ENCODE peak calls at places on chromosome 21, in nine cellular contexts. Q is body of pancreas, N is A549, L is tibial nerve, D is MCF 10A, Z is BJ, K is HFF-Myc, M is type B pancreatic cell, G is astrocyte. X is an unnamed sample.

GRCh38 chr21:38834725-38835124 is 29.0 kb downstream of the ETS2 start:
- DNase-seq in Q (no peak), N (no peak), L (no peak), D (no peak), Z (no peak), K (no peak), M (no peak), G (no peak), X (no peak)

GRCh38 chr21:27365394-27365793 is 398.5 kb upstream of the ADAMTS5 start:
- DNase-seq in Q (no peak), N (no peak), L (no peak), D (no peak), Z (no peak), K (no peak), M (no peak), G (peak), X (no peak)

GRCh38 chr21:29121759-29122158 is 8.7 kb upstream of the MAP3K7CL start:
- DNase-seq in Q (no peak), N (no peak), L (no peak), D (no peak), Z (no peak), K (no peak), M (no peak), G (no peak), X (peak)

GRCh38 chr21:27636671-27637070 is 669.8 kb upstream of the ADAMTS5 start:
- DNase-seq in Q (no peak), N (no peak), L (no peak), D (no peak), Z (no peak), K (no peak), M (no peak), G (no peak), X (no peak)

GRCh38 chr21:33025106-33025470 is 647 bp upstream of the OLIG2 start:
- DNase-seq in Q (no peak), N (no peak), L (no peak), D (no peak), Z (no peak), K (no peak), M (no peak), G (no peak), X (no peak)

GRCh38 chr21:17003221-17003620 is 509.6 kb upstream of the CXADR start:
- DNase-seq in Q (no peak), N (peak), L (no peak), D (no peak), Z (peak), K (no peak), M (no peak), G (peak), X (no peak)

GRCh38 chr21:27813750-27814149 is 846.9 kb upstream of the ADAMTS5 start:
- DNase-seq in Q (no peak), N (no peak), L (peak), D (no peak), Z (no peak), K (no peak), M (no peak), G (no peak), X (no peak)

GRCh38 chr21:38086580-38086979 is 170.2 kb upstream of the KCNJ15 start:
- DNase-seq in Q (no peak), N (no peak), L (no peak), D (no peak), Z (no peak), K (no peak), M (no peak), G (no peak), X (no peak)

GRCh38 chr21:26945916-26946315 is 21.0 kb downstream of the ADAMTS5 start:
- DNase-seq in Q (peak), N (no peak), L (no peak), D (no peak), Z (no peak), K (no peak), M (no peak), G (no peak), X (no peak)

GRCh38 chr21:33655591-33656221 is 13.4 kb downstream of the ITSN1 start:
- DNase-seq in Q (peak), N (peak), L (no peak), D (peak), Z (no peak), K (peak), M (no peak), G (peak), X (no peak)

GRCh38 chr21:38202811-38203210 is 54.0 kb upstream of the KCNJ15 start:
- DNase-seq in Q (no peak), N (no peak), L (no peak), D (no peak), Z (no peak), K (no peak), M (no peak), G (no peak), X (no peak)

GRCh38 chr21:39674794-39675193 is 62.1 kb downstream of the B3GALT5 start:
- DNase-seq in Q (no peak), N (no peak), L (no peak), D (no peak), Z (no peak), K (no peak), M (no peak), G (no peak), X (no peak)

GRCh38 chr21:15206514-15206913 is 141.7 kb upstream of the NRIP1 start:
- DNase-seq in Q (no peak), N (no peak), L (no peak), D (no peak), Z (no peak), K (no peak), M (no peak), G (no peak), X (peak)

GRCh38 chr21:45336535-45336810 is 48.8 kb upstream of the POFUT2 start:
- DNase-seq in Q (no peak), N (no peak), L (no peak), D (no peak), Z (no peak), K (no peak), M (no peak), G (no peak), X (no peak)

GRCh38 chr21:37908691-37909090 is 7.6 kb downstream of the KCNJ6 start:
- DNase-seq in Q (no peak), N (no peak), L (no peak), D (no peak), Z (no peak), K (no peak), M (no peak), G (no peak), X (no peak)

GRCh38 chr21:19999369-20000272 is 998.6 kb upstream of the NCAM2 start:
- DNase-seq in Q (no peak), N (no peak), L (no peak), D (no peak), Z (no peak), K (no peak), M (no peak), G (no peak), X (no peak)

GRCh38 chr21:39189857-39190604 is 6.8 kb upstream of the PSMG1 start:
- DNase-seq in Q (no peak), N (no peak), L (no peak), D (no peak), Z (peak), K (no peak), M (no peak), G (peak), X (no peak)

GRCh38 chr21:43317254-43317748 is 109.6 kb downstream of the SIK1 start:
- DNase-seq in Q (no peak), N (no peak), L (no peak), D (no peak), Z (no peak), K (no peak), M (no peak), G (no peak), X (no peak)

GRCh38 chr21:43313939-43314405 is 113.0 kb downstream of the SIK1 start:
- DNase-seq in Q (no peak), N (no peak), L (no peak), D (no peak), Z (no peak), K (no peak), M (no peak), G (no peak), X (peak)

GRCh38 chr21:43313221-43313938 is 113.6 kb downstream of the SIK1 start:
- DNase-seq in Q (no peak), N (no peak), L (no peak), D (no peak), Z (no peak), K (no peak), M (no peak), G (no peak), X (no peak)

GRCh38 chr21:43316156-43316845 is 110.6 kb downstream of the SIK1 start:
- DNase-seq in Q (no peak), N (no peak), L (no peak), D (no peak), Z (no peak), K (no peak), M (no peak), G (no peak), X (no peak)

DNA sequence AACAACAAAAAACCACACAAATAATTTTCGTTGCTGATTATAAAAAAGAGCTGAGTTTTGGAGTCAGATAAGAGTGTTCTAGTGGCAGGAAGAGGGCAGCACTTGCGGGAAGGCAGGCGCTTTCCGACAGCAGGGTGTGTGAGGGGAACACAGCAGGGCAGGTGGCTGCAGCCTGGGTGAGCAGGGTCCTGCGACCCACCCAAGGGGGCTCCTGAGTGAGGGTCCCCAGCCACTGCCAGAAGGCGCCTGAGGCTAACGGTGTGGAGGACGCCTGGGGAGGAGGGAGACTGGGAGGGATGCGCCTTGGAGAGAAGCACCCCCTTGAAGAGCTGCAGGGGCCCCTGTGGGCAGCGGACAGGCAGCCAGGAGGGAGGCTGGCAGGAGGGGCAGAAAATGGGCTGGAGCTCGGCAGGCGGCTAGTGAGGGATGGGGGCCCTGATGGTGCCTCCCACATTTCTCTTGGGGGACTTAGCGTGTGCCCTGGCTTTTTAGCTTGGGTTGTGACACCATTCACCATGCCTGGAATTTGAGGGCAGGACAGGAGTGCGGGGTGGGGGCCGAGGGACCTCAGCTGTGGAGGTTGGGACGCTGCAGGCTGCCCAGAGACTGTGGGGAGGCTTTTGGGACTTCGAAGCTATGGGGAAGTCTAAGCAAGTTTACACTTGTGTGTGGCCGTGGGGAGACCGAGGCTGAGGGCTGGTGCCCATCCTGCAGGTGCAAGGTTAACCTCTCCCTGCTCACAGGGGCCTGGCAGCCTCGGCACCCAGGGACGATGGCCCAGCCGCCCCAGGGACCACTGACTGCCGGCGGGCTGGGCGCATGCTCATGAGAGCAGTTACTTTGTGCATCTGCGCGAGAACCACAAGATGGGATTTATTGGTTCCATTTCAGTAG is 111.4 kb downstream of the SIK1 start:
- DNase-seq in Q (no peak), N (no peak), L (no peak), D (no peak), Z (no peak), K (no peak), M (no peak), G (no peak), X (no peak)
- TF ChIP-seq CTCF in Q (no peak), N (no peak), L (no peak), D (no peak), Z (peak), K (no peak), M (no peak), G (no peak), X (no peak)

GRCh38 chr21:36716836-36717235 is 17.9 kb downstream of the SIM2 start:
- DNase-seq in Q (no peak), N (no peak), L (no peak), D (no peak), Z (no peak), K (no peak), M (no peak), G (no peak), X (no peak)

GRCh38 chr21:36716387-36716786 is 17.5 kb downstream of the SIM2 start:
- DNase-seq in Q (no peak), N (no peak), L (no peak), D (no peak), Z (no peak), K (no peak), M (no peak), G (no peak), X (no peak)

GRCh38 chr21:36719614-36720013 is 20.7 kb downstream of the SIM2 start:
- DNase-seq in Q (peak), N (no peak), L (no peak), D (no peak), Z (no peak), K (no peak), M (no peak), G (no peak), X (no peak)

GRCh38 chr21:36717901-36718465 is 19.1 kb downstream of the SIM2 start:
- DNase-seq in Q (no peak), N (no peak), L (no peak), D (no peak), Z (no peak), K (no peak), M (no peak), G (no peak), X (no peak)

GRCh38 chr21:36718951-36719501 is 20.1 kb downstream of the SIM2 start:
- DNase-seq in Q (no peak), N (no peak), L (no peak), D (peak), Z (no peak), K (no peak), M (no peak), G (no peak), X (no peak)
- TF ChIP-seq CTCF in Q (no peak), N (no peak), L (no peak), D (no peak), Z (no peak), K (no peak), M (no peak), G (no peak), X (no peak)

GRCh38 chr21:35436899-35437298 is 387.8 kb upstream of the RUNX1 start:
- DNase-seq in Q (no peak), N (no peak), L (no peak), D (peak), Z (no peak), K (no peak), M (no peak), G (no peak), X (no peak)
- TF ChIP-seq CTCF in Q (no peak), N (no peak), L (no peak), D (peak), Z (no peak), K (peak), M (peak), G (no peak), X (no peak)

GRCh38 chr21:41677671-41678015 is 89.2 kb downstream of the RIPK4 start:
- DNase-seq in Q (peak), N (peak), L (no peak), D (peak), Z (no peak), K (no peak), M (no peak), G (peak), X (no peak)

GRCh38 chr21:41681336-41681801 is 85.5 kb downstream of the RIPK4 start:
- DNase-seq in Q (peak), N (no peak), L (no peak), D (no peak), Z (no peak), K (no peak), M (no peak), G (no peak), X (no peak)

GRCh38 chr21:41678016-41678935 is 88.6 kb downstream of the RIPK4 start:
- DNase-seq in Q (peak), N (peak), L (no peak), D (peak), Z (no peak), K (no peak), M (no peak), G (peak), X (no peak)

GRCh38 chr21:41680444-41681335 is 86.2 kb downstream of the RIPK4 start:
- DNase-seq in Q (peak), N (peak), L (no peak), D (no peak), Z (no peak), K (no peak), M (no peak), G (no peak), X (no peak)

GRCh38 chr21:41678944-41679343 is 87.9 kb downstream of the RIPK4 start:
- DNase-seq in Q (peak), N (peak), L (peak), D (peak), Z (peak), K (peak), M (peak), G (peak), X (no peak)
- TF ChIP-seq CTCF in Q (no peak), N (no peak), L (no peak), D (no peak), Z (no peak), K (no peak), M (no peak), G (no peak), X (no peak)

X was measured in GM20000.